ENCODE peak calls at places on chromosomes 12 and 14, in five cellular contexts. D is CD8-positive, alpha-beta memory T cell; R is uterus; I is LNCaP clone FGC; O is right cardiac atrium. T is an unnamed sample.

GRCh38 chr12:107282628-107283027 is 189.3 kb upstream of the CRY1 start:
- DNase-seq in I (no peak), O (no peak), R (no peak), D (no peak), T (no peak)

GRCh38 chr14:55350461-55350860 is 61.2 kb downstream of the ATG14 start:
- DNase-seq in R (no peak), I (no peak), D (no peak), O (no peak), T (no peak)

GRCh38 chr12:15788266-15789214 is 648 bp downstream of the EPS8 start:
- DNase-seq in I (no peak), R (peak), D (peak), O (peak), T (peak)

GRCh38 chr12:120199025-120199424 is 1.9 kb downstream of the RPLP0 start:
- DNase-seq in I (no peak), O (no peak), D (no peak), R (no peak), T (no peak)

GRCh38 chr12:4269279-4269991 is 4.1 kb upstream of the CCND2 start:
- DNase-seq in R (peak), D (peak), I (no peak), O (peak), T (peak)

GRCh38 chr14:23696706-23697239 is 60.6 kb downstream of the DHRS2 start:
- DNase-seq in D (no peak), I (no peak), O (no peak), R (no peak), T (no peak)

GRCh38 chr12:32230607-32230982 is 123.9 kb downstream of the BICD1 start:
- DNase-seq in D (no peak), I (no peak), R (no peak), O (no peak), T (no peak)

GRCh38 chr12:132063491-132063890 is 80.6 kb downstream of the DDX51 start:
- DNase-seq in I (no peak), D (no peak), O (no peak), R (no peak), T (no peak)

GRCh38 chr12:70267550-70267949 is 24.3 kb downstream of the CNOT2 start:
- DNase-seq in R (no peak), I (no peak), O (no peak), D (no peak), T (peak)

GRCh38 chr12:9925746-9926393 is 6.3 kb downstream of the CLEC2A start:
- DNase-seq in D (no peak), R (no peak), I (no peak), O (no peak), T (peak)
- H3K4me3 ChIP-seq in D (peak), R (no peak), I (no peak), O (peak), T (no peak)

GRCh38 chr12:6959376-6960290 is 8.5 kb downstream of the PTPN6 start:
- DNase-seq in O (peak), I (no peak), D (peak), R (no peak), T (no peak)
- H3K4me3 ChIP-seq in O (no peak), I (no peak), D (peak), R (no peak), T (no peak)

DNA sequence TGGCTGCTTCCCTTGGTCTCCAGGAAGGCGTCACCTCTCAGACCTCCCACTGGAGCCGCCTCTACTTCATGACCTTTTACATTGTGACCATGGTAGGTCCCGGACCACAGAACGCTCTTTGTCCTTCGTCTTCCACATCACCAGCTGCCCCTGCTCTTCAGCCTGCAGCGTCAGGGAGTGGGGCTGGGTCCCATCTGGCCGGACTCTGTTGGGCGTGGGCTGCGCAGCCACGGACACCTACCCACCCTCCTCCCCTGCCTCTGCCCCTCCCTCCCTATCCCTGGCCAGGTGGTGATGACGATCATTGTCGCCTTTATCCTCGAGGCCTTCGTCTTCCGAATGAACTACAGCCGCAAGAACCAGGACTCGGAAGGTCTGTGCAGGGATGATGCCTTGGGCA is 43.3 kb downstream of the SLC8B1 start:
- DNase-seq in R (no peak), I (no peak), O (no peak), D (no peak), T (no peak)
- H3K4me3 ChIP-seq in R (no peak), I (no peak), O (no peak), D (no peak), T (no peak)

GRCh38 chr12:27331927-27332324 is 710 bp upstream of the BMAL2 start:
- DNase-seq in R (no peak), D (no peak), O (no peak), I (no peak), T (no peak)
- H3K4me3 ChIP-seq in R (no peak), D (no peak), O (no peak), I (no peak), T (peak)

DNA sequence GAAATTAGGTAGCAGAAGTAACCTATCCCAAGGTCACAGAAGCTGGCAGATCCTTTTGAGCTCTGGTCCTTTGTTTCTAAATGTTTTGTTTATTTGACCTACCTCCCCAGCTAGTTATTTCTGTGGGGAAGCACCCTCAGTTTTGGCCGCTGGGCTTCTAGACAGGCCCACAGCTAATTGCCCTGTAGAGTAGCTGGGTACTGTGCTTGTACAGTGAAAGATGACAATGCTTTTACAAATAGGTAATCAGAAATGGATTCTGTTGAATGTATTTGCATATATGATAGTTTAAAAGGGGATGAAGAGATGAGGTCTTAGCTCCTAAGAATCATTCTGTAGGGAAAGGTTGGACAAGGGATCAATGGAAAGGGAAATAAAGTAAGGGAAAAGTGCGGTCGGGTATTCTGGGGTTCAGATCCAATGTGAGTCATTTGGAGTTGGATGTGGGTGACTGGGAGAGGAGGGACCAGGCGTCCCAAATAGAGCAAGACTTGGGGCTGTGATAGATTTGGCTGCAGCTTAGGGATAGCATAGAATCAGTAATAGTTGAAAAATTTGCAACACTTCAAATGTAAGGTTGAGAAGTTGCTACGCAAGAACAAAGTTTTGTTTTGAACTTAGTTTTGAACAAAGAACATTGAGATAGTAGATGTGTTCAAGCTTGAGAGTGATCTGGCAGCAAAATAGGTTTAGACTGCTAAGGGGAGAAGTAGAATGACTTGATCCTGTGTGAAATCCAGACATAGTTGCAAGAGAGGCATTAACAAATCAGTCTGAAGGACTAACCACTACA is 3.7 kb downstream of the NUDT4 start:
- DNase-seq in O (no peak), D (no peak), R (no peak), I (no peak), T (peak)
- H3K4me3 ChIP-seq in O (peak), D (peak), R (no peak), I (peak), T (peak)

GRCh38 chr12:62684586-62685295 is 218.1 kb downstream of the MON2 start:
- DNase-seq in D (no peak), O (peak), I (no peak), R (peak), T (peak)
- H3K4me3 ChIP-seq in D (no peak), O (no peak), I (no peak), R (no peak), T (no peak)